ENCODE peak calls at places on chromosomes 2 and 18, in six cellular contexts. One of them, this sample, is unnamed.

GRCh38 chr2:198494940-198495339 is 690.5 kb downstream of the PLCL1 start:
- DNase-seq in HCT116: no peak
- DNase-seq in fibroblast of mammary gland: no peak
- DNase-seq in cardiac fibroblast: no peak
- DNase-seq in NB4: no peak
- DNase-seq in GM23338: no peak
- DNase-seq in this sample: no peak

GRCh38 chr18:34033968-34034367 is 190.7 kb downstream of the NOL4 start:
- DNase-seq in HCT116: no peak
- DNase-seq in fibroblast of mammary gland: no peak
- DNase-seq in cardiac fibroblast: no peak
- DNase-seq in NB4: no peak
- DNase-seq in GM23338: no peak
- DNase-seq in this sample: no peak

GRCh38 chr2:9095690-9096089 is 92.2 kb upstream of the MBOAT2 start:
- DNase-seq in HCT116: no peak
- DNase-seq in fibroblast of mammary gland: peak
- DNase-seq in cardiac fibroblast: peak
- DNase-seq in NB4: no peak
- DNase-seq in GM23338: peak
- DNase-seq in this sample: peak

GRCh38 chr2:231387904-231388724 is 7.4 kb upstream of the B3GNT7 start:
- DNase-seq in HCT116: no peak
- DNase-seq in fibroblast of mammary gland: peak
- DNase-seq in cardiac fibroblast: peak
- DNase-seq in NB4: peak
- DNase-seq in GM23338: no peak
- DNase-seq in this sample: peak

GRCh38 chr2:216064014-216064630 is 17.5 kb downstream of the PECR start:
- DNase-seq in HCT116: no peak
- DNase-seq in fibroblast of mammary gland: peak
- DNase-seq in cardiac fibroblast: peak
- DNase-seq in NB4: peak
- DNase-seq in GM23338: peak
- DNase-seq in this sample: peak

GRCh38 chr2:148935791-148936190 is 60.8 kb downstream of the KIF5C start:
- DNase-seq in HCT116: no peak
- DNase-seq in fibroblast of mammary gland: no peak
- DNase-seq in cardiac fibroblast: no peak
- DNase-seq in NB4: no peak
- DNase-seq in GM23338: no peak
- DNase-seq in this sample: no peak

GRCh38 chr18:56298935-56299334 is 339.5 kb downstream of the TXNL1 start:
- DNase-seq in HCT116: no peak
- DNase-seq in fibroblast of mammary gland: peak
- DNase-seq in cardiac fibroblast: peak
- DNase-seq in NB4: peak
- DNase-seq in GM23338: peak
- DNase-seq in this sample: peak

GRCh38 chr18:49597556-49597955 is 35.7 kb downstream of the LIPG start:
- DNase-seq in HCT116: no peak
- DNase-seq in fibroblast of mammary gland: no peak
- DNase-seq in cardiac fibroblast: peak
- DNase-seq in NB4: no peak
- DNase-seq in GM23338: no peak
- DNase-seq in this sample: peak

GRCh38 chr2:195732569-195732968 is 75.5 kb downstream of the SLC39A10 start:
- DNase-seq in HCT116: no peak
- DNase-seq in fibroblast of mammary gland: no peak
- DNase-seq in cardiac fibroblast: no peak
- DNase-seq in NB4: no peak
- DNase-seq in GM23338: no peak
- DNase-seq in this sample: peak

GRCh38 chr2:156332452-156333273 is at the start of gene NR4A2:
- DNase-seq in HCT116: peak
- DNase-seq in fibroblast of mammary gland: peak
- DNase-seq in cardiac fibroblast: peak
- DNase-seq in NB4: peak
- DNase-seq in GM23338: peak
- DNase-seq in this sample: peak

GRCh38 chr2:73444202-73444601 is 58.6 kb downstream of the ALMS1 start:
- DNase-seq in HCT116: no peak
- DNase-seq in fibroblast of mammary gland: no peak
- DNase-seq in cardiac fibroblast: no peak
- DNase-seq in NB4: no peak
- DNase-seq in GM23338: no peak
- DNase-seq in this sample: no peak

GRCh38 chr2:221570321-221571107 is 1.6 kb downstream of the EPHA4 start:
- DNase-seq in HCT116: no peak
- DNase-seq in fibroblast of mammary gland: peak
- DNase-seq in cardiac fibroblast: peak
- DNase-seq in NB4: no peak
- DNase-seq in GM23338: peak
- DNase-seq in this sample: peak

GRCh38 chr2:237674731-237675276 is 47.4 kb downstream of the LRRFIP1 start:
- DNase-seq in HCT116: no peak
- DNase-seq in fibroblast of mammary gland: peak
- DNase-seq in cardiac fibroblast: peak
- DNase-seq in NB4: peak
- DNase-seq in GM23338: peak
- DNase-seq in this sample: peak

GRCh38 chr2:197453914-197454398 is 604 bp downstream of the COQ10B start:
- DNase-seq in HCT116: peak
- DNase-seq in fibroblast of mammary gland: peak
- DNase-seq in cardiac fibroblast: no peak
- DNase-seq in NB4: peak
- DNase-seq in GM23338: no peak
- DNase-seq in this sample: peak

GRCh38 chr2:1816414-1816911 is 72.1 kb upstream of the PXDN start:
- DNase-seq in HCT116: no peak
- DNase-seq in fibroblast of mammary gland: peak
- DNase-seq in cardiac fibroblast: peak
- DNase-seq in NB4: no peak
- DNase-seq in GM23338: no peak
- DNase-seq in this sample: peak

GRCh38 chr2:191245869-191246531 is 796 bp downstream of the MYO1B start:
- DNase-seq in HCT116: peak
- DNase-seq in fibroblast of mammary gland: peak
- DNase-seq in cardiac fibroblast: peak
- DNase-seq in NB4: peak
- DNase-seq in GM23338: peak
- DNase-seq in this sample: peak

GRCh38 chr2:39715822-39716221 is 50.1 kb downstream of the TMEM178A start:
- DNase-seq in HCT116: no peak
- DNase-seq in fibroblast of mammary gland: no peak
- DNase-seq in cardiac fibroblast: no peak
- DNase-seq in NB4: no peak
- DNase-seq in GM23338: no peak
- DNase-seq in this sample: no peak

GRCh38 chr2:98034745-98035144 is 39.0 kb upstream of the TMEM131 start:
- DNase-seq in HCT116: no peak
- DNase-seq in fibroblast of mammary gland: no peak
- DNase-seq in cardiac fibroblast: no peak
- DNase-seq in NB4: no peak
- DNase-seq in GM23338: peak
- DNase-seq in this sample: no peak

GRCh38 chr18:58447342-58448190 is 181.3 kb downstream of the ALPK2 start:
- DNase-seq in HCT116: no peak
- DNase-seq in fibroblast of mammary gland: peak
- DNase-seq in cardiac fibroblast: no peak
- DNase-seq in NB4: no peak
- DNase-seq in GM23338: peak
- DNase-seq in this sample: no peak

GRCh38 chr2:207528980-207529329 is 807 bp upstream of the CREB1 start:
- DNase-seq in HCT116: no peak
- DNase-seq in fibroblast of mammary gland: peak
- DNase-seq in cardiac fibroblast: peak
- DNase-seq in NB4: peak
- DNase-seq in GM23338: peak
- DNase-seq in this sample: peak

GRCh38 chr18:22363867-22364463 is 53.8 kb downstream of the CTAGE1 start:
- DNase-seq in HCT116: no peak
- DNase-seq in fibroblast of mammary gland: peak
- DNase-seq in cardiac fibroblast: peak
- DNase-seq in NB4: peak
- DNase-seq in GM23338: no peak
- DNase-seq in this sample: peak

GRCh38 chr2:232439758-232440135 is 16.2 kb upstream of the ALPI start:
- DNase-seq in HCT116: no peak
- DNase-seq in fibroblast of mammary gland: no peak
- DNase-seq in cardiac fibroblast: no peak
- DNase-seq in NB4: no peak
- DNase-seq in GM23338: no peak
- DNase-seq in this sample: no peak
- TF ChIP-seq CTCF in HCT116: no peak
- TF ChIP-seq CTCF in fibroblast of mammary gland: no peak
- TF ChIP-seq CTCF in cardiac fibroblast: no peak
- TF ChIP-seq CTCF in NB4: no peak
- TF ChIP-seq CTCF in GM23338: no peak
- TF ChIP-seq CTCF in this sample: peak

GRCh38 chr2:64945973-64946736 is 43.0 kb upstream of the SLC1A4 start:
- DNase-seq in HCT116: no peak
- DNase-seq in fibroblast of mammary gland: no peak
- DNase-seq in cardiac fibroblast: no peak
- DNase-seq in NB4: peak
- DNase-seq in GM23338: no peak
- DNase-seq in this sample: no peak
- H3K4me3 ChIP-seq in HCT116: no peak
- H3K4me3 ChIP-seq in fibroblast of mammary gland: no peak
- H3K4me3 ChIP-seq in cardiac fibroblast: no peak
- H3K4me3 ChIP-seq in NB4: peak
- H3K4me3 ChIP-seq in GM23338: no peak
- H3K4me3 ChIP-seq in this sample: no peak

GRCh38 chr2:36427790-36428243 is 72.2 kb downstream of the CRIM1 start:
- DNase-seq in HCT116: no peak
- DNase-seq in fibroblast of mammary gland: peak
- DNase-seq in cardiac fibroblast: peak
- DNase-seq in NB4: no peak
- DNase-seq in GM23338: no peak
- DNase-seq in this sample: no peak
- TF ChIP-seq CTCF in HCT116: no peak
- TF ChIP-seq CTCF in fibroblast of mammary gland: no peak
- TF ChIP-seq CTCF in cardiac fibroblast: no peak
- TF ChIP-seq CTCF in NB4: no peak
- TF ChIP-seq CTCF in GM23338: no peak
- TF ChIP-seq CTCF in this sample: no peak

GRCh38 chr2:105597011-105597830 is 147.5 kb upstream of the NCK2 start:
- DNase-seq in HCT116: no peak
- DNase-seq in fibroblast of mammary gland: no peak
- DNase-seq in cardiac fibroblast: no peak
- DNase-seq in NB4: no peak
- DNase-seq in GM23338: no peak
- DNase-seq in this sample: no peak

GRCh38 chr2:105596522-105596921 is 148.2 kb upstream of the NCK2 start:
- DNase-seq in HCT116: no peak
- DNase-seq in fibroblast of mammary gland: no peak
- DNase-seq in cardiac fibroblast: no peak
- DNase-seq in NB4: no peak
- DNase-seq in GM23338: no peak
- DNase-seq in this sample: no peak

GRCh38 chr2:105598853-105599252 is 145.9 kb upstream of the NCK2 start:
- DNase-seq in HCT116: no peak
- DNase-seq in fibroblast of mammary gland: no peak
- DNase-seq in cardiac fibroblast: no peak
- DNase-seq in NB4: no peak
- DNase-seq in GM23338: no peak
- DNase-seq in this sample: no peak

GRCh38 chr2:105598404-105598803 is 146.3 kb upstream of the NCK2 start:
- DNase-seq in HCT116: no peak
- DNase-seq in fibroblast of mammary gland: no peak
- DNase-seq in cardiac fibroblast: no peak
- DNase-seq in NB4: no peak
- DNase-seq in GM23338: no peak
- DNase-seq in this sample: no peak

GRCh38 chr2:105597831-105598293 is 146.8 kb upstream of the NCK2 start:
- DNase-seq in HCT116: no peak
- DNase-seq in fibroblast of mammary gland: no peak
- DNase-seq in cardiac fibroblast: no peak
- DNase-seq in NB4: no peak
- DNase-seq in GM23338: no peak
- DNase-seq in this sample: no peak
- H3K4me3 ChIP-seq in HCT116: no peak
- H3K4me3 ChIP-seq in fibroblast of mammary gland: no peak
- H3K4me3 ChIP-seq in cardiac fibroblast: no peak
- H3K4me3 ChIP-seq in NB4: no peak
- H3K4me3 ChIP-seq in GM23338: no peak
- H3K4me3 ChIP-seq in this sample: no peak

GRCh38 chr2:68744517-68744916 is 9.9 kb downstream of the ARHGAP25 start:
- DNase-seq in HCT116: no peak
- DNase-seq in fibroblast of mammary gland: no peak
- DNase-seq in cardiac fibroblast: no peak
- DNase-seq in NB4: no peak
- DNase-seq in GM23338: peak
- DNase-seq in this sample: no peak
- TF ChIP-seq CTCF in HCT116: no peak
- TF ChIP-seq CTCF in fibroblast of mammary gland: no peak
- TF ChIP-seq CTCF in cardiac fibroblast: no peak
- TF ChIP-seq CTCF in NB4: no peak
- TF ChIP-seq CTCF in GM23338: no peak
- TF ChIP-seq CTCF in this sample: no peak

GRCh38 chr2:205685314-205686230 is 3.3 kb downstream of the NRP2 start:
- DNase-seq in HCT116: no peak
- DNase-seq in fibroblast of mammary gland: peak
- DNase-seq in cardiac fibroblast: peak
- DNase-seq in NB4: no peak
- DNase-seq in GM23338: peak
- DNase-seq in this sample: peak
- H3K4me3 ChIP-seq in HCT116: no peak
- H3K4me3 ChIP-seq in fibroblast of mammary gland: peak
- H3K4me3 ChIP-seq in cardiac fibroblast: peak
- H3K4me3 ChIP-seq in NB4: no peak
- H3K4me3 ChIP-seq in GM23338: peak
- H3K4me3 ChIP-seq in this sample: peak

DNA sequence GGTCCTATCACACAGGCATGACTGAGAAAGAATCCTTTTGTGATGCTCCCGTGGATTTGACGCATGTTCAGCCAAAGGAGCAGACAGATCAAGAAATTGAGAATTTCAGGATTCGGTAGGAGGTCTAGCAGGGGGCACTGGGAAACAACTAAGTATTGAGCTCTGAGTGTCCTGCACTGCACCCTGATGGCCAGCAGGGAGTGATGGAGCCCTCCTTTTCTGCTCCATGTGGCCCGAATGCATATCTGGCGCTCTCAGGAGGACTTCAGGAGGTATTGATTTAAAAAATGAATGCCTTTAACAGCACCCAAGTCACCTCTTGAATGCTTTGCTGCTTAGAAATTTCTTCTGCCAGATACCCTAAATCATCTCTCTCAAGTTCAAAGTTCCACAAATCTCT is 58.0 kb downstream of the ZNF519 start:
- DNase-seq in HCT116: peak
- DNase-seq in fibroblast of mammary gland: no peak
- DNase-seq in cardiac fibroblast: no peak
- DNase-seq in NB4: peak
- DNase-seq in GM23338: peak
- DNase-seq in this sample: no peak
- TF ChIP-seq CTCF in HCT116: peak
- TF ChIP-seq CTCF in fibroblast of mammary gland: no peak
- TF ChIP-seq CTCF in cardiac fibroblast: no peak
- TF ChIP-seq CTCF in NB4: peak
- TF ChIP-seq CTCF in GM23338: peak
- TF ChIP-seq CTCF in this sample: peak

This sample was measured in fibroblast of the aortic adventitia.